ENCODE peak calls at places on chromosomes 11 and 22, in nine cellular contexts. P is naive thymus-derived CD4-positive, alpha-beta T cell; F is lower lobe of right lung; I is RWPE2; K is Peyer's patch; Y is IMR-90; J is heart right ventricle; W is adrenal gland; S is stomach. B is an unnamed sample. For H3K4me1, the result is how much of the 10 kb centered on the place peaks cover.

GRCh38 chr11:46210133-46210636 is 67.3 kb upstream of the CREB3L1 start:
- DNase-seq in P (no peak), F (no peak), I (no peak), K (no peak), Y (peak), J (no peak), W (peak), S (no peak), B (no peak)

GRCh38 chr11:46906596-46906995 is 11.8 kb downstream of the LRP4 start:
- DNase-seq in P (no peak), F (no peak), I (no peak), K (no peak), Y (peak), J (no peak), W (no peak), S (peak), B (no peak)

GRCh38 chr11:69817265-69818236 is 1.7 kb downstream of the FGF3 start:
- DNase-seq in P (no peak), F (no peak), I (no peak), K (no peak), Y (no peak), J (no peak), W (no peak), S (no peak), B (no peak)

GRCh38 chr11:35558468-35558867 is 33.1 kb upstream of the PAMR1 start:
- DNase-seq in P (no peak), F (no peak), I (no peak), K (no peak), Y (peak), J (no peak), W (no peak), S (no peak), B (no peak)

GRCh38 chr11:34502949-34503348 is 10.6 kb downstream of the ELF5 start:
- DNase-seq in P (no peak), F (no peak), I (no peak), K (no peak), Y (peak), J (no peak), W (no peak), S (no peak), B (no peak)

GRCh38 chr22:43892183-43892894 is 526 bp upstream of the PNPLA5 start:
- DNase-seq in P (no peak), F (no peak), I (no peak), K (no peak), Y (no peak), J (no peak), W (no peak), S (no peak), B (no peak)

GRCh38 chr22:46376908-46377565 is 41.5 kb downstream of the TRMU start:
- DNase-seq in P (no peak), F (no peak), I (no peak), K (no peak), Y (no peak), J (peak), W (no peak), S (no peak), B (no peak)

GRCh38 chr11:63839508-63840355 is 822 bp downstream of the MARK2 start:
- DNase-seq in P (no peak), F (peak), I (no peak), K (peak), Y (no peak), J (peak), W (peak), S (peak), B (no peak)

GRCh38 chr11:20112291-20113146 is 47.8 kb downstream of the DBX1 start:
- DNase-seq in P (no peak), F (no peak), I (peak), K (peak), Y (peak), J (peak), W (peak), S (peak), B (peak)

DNA sequence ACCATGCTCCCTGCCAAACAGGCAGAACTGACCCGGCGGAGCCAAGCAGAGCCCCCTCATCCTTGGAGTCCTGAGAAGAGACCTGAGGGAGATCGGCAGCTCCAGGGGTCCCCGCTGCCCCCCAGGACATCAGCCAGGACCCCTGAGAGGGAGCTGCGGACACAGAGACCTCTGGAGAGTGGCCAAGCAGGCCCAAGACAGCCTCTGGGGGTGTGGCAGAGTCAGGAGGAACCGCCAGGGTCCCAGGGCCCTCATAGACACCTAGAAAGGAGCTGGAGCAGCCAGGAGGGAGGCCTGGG is 37.5 kb downstream of the TRIOBP start:
- DNase-seq in P (no peak), F (no peak), I (no peak), K (no peak), Y (no peak), J (no peak), W (no peak), S (no peak), B (no peak)
- H3K4me3 ChIP-seq in P (no peak), F (no peak), I (no peak), K (no peak), Y (no peak), J (no peak), W (no peak), S (no peak), B (no peak)

DNA sequence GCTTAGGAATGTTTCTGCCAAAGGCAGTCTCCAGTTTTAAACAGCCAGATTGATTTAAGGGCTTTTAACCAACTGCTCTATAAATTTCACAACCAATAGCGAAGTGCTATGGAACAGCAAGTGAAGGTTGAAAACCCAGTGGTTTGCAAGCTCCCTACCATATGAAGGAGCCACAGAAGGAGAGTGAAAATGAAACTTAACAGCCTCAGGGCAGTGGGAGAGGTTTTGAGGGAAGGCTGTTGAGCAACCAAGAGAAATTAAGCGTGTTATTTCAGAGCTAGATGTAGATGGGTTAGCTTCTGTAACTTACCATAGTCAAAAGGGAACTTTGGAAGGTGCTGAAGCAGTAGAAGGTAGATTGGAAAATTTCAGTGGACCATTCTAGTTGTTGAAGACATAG is 295.7 kb upstream of the ANO5 start:
- DNase-seq in P (no peak), F (no peak), I (no peak), K (no peak), Y (no peak), J (no peak), W (no peak), S (no peak), B (no peak)
- H3K27ac ChIP-seq in P (no peak), F (no peak), I (no peak), K (no peak), Y (no peak), J (no peak), W (no peak), S (no peak), B (no peak)

DNA sequence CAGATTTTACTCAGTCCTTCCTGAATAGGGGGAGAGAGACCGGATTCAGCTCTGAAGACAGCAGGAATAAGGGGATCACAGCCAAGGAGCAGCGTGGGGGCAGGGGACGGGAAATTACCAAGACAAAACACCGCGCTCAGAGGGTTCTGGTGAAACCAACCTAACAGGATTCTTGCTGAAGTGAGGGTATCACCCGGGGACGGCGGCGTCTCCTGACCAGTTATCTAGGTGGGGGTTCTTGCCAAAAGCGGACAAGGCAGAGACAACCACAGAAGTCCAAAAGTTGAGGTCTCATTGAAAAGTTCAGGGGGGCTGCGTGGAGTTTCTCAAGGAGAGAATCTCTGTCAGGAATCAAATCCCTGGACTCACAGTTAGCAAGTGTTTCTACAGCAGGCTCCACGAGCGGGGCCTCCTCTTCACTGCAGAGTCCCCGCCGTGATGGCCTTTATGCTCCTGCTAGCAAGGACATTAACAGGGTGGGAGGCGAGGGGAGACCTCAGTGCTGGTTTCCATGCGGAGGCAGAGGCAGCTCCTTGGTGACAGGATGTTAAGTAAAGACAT is 291.0 kb downstream of the BRD1 start:
- DNase-seq in P (no peak), F (no peak), I (no peak), K (no peak), Y (no peak), J (no peak), W (no peak), S (no peak), B (no peak)
- H3K4me1 ChIP-seq in P (under half), F (under half), I (under half), K (under half), Y (under half), J (under half), W (under half), S (under half), B (under half)

DNA sequence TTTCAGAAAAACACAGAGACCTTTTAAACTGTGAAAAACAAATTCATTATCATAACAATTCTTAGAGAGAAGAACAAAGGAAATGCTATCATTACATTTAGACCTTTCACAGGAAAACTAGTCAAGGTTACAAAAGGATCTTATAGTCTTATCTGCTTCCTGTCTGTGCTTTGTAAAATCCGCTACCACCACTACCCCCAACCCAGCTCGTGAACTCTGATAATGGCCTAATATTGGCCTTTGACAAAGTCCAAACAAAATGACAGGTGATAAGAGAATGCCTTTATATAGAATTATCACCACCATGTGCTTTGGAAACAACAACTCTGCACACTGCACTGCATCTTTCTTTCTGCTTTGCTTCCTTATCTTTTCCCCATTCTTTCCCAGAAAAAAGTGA is 272.5 kb downstream of the SBF2 start:
- DNase-seq in P (no peak), F (no peak), I (no peak), K (no peak), Y (no peak), J (no peak), W (no peak), S (no peak), B (no peak)
- H3K4me3 ChIP-seq in P (no peak), F (no peak), I (no peak), K (no peak), Y (no peak), J (no peak), W (no peak), S (no peak), B (no peak)

GRCh38 chr22:27576815-27577564 is 224.6 kb downstream of the MN1 start:
- DNase-seq in P (no peak), F (no peak), I (no peak), K (no peak), Y (peak), J (peak), W (no peak), S (no peak), B (no peak)
- H3K27ac ChIP-seq in P (no peak), F (peak), I (no peak), K (peak), Y (no peak), J (peak), W (no peak), S (no peak), B (no peak)

DNA sequence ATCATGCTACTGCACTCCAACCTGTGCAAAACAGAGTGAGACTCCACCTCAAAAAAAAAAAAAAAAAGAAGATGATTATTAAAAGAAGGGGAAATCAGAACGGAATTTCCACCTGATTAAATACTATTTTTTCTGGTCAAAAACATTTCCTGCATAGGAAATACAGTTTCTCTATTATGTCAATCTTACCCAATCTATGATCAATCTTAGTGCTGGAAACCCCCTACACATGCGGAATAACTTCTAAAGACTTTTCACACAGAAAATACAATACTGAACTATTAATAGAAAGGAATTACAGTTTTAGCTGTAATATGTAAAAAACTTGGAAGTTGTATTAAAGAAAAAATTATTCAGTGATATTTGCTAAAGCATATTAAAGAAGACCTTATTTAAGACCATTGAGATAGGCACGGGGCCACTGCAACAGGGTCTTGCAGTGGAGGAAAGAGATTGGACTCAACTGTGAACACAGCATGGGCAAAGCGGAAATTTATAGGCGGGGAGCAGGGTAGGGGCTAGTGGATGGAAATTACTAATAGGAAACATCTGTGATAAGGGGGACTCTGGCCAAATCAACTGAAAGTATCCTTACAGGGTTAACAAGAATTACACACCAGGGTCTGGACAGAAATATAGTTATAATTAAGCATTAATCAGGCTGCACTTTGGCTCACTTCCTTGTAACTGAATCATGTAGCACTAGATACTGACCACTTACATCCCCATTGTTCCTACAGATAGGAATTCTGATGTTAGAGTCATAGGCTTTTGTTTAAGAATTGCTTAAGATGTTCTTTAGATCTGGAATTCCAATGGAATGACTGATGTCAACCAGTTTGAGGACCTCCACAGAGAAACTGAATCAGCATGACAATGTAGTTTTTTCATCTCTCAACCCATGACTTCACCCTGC is 411.5 kb upstream of the DDI1 start:
- DNase-seq in P (no peak), F (no peak), I (no peak), K (no peak), Y (peak), J (no peak), W (no peak), S (no peak), B (no peak)
- H3K4me1 ChIP-seq in P (under half), F (under half), I (under half), K (under half), Y (under half), J (under half), W (under half), S (under half), B (under half)

GRCh38 chr11:128738942-128739341 is 45.1 kb downstream of the FLI1 start:
- DNase-seq in P (no peak), F (no peak), I (no peak), K (no peak), Y (no peak), J (no peak), W (no peak), S (no peak), B (no peak)
- H3K4me3 ChIP-seq in P (peak), F (no peak), I (no peak), K (no peak), Y (no peak), J (no peak), W (no peak), S (no peak), B (no peak)

DNA sequence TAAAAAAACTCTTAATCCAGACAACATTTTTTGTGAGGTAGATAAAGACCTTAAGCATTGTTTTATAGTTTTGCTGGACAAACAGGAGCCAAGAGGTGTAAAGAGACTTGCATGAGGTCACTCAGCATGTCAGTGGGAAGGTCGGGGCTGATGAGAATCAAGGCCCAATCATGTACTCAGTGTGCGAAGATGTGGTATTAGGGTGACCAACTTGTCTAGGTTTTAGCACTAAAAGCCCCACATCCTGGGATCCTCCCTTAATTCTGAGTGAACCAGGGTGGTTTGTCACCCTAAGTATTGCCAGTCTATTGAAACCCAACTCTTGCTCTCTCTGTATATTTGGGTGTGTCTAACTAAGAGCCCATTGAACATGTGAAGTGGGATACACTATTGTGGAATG is 19.5 kb upstream of the SORL1-AS1 start:
- DNase-seq in P (no peak), F (no peak), I (no peak), K (no peak), Y (no peak), J (no peak), W (no peak), S (no peak), B (no peak)
- H3K27ac ChIP-seq in P (no peak), F (no peak), I (no peak), K (no peak), Y (no peak), J (no peak), W (no peak), S (no peak), B (no peak)

DNA sequence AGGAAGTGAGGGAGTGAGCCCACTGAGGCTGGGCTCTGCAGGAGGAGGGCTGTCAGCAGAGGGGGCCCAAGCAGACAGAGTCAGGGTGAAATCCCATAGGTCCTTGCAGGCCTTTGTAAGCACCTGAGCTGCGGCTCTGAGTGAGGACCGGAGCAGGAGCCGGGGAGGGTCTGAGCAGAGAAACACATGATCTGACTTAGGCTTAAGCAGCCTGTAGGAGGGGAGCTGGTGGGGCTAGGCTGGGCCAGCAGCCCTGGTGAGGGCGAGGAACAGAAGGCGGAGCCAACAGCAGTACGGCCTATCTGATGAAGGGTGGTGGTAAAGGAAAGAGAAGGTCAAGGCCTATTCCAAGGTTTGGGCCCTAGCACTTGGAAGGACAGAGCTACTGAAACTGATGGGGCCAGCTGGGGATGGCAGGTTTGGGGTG is 26.9 kb upstream of the CBX7 start:
- DNase-seq in P (no peak), F (no peak), I (no peak), K (no peak), Y (no peak), J (no peak), W (no peak), S (no peak), B (no peak)
- H3K4me1 ChIP-seq in P (under half), F (half or more), I (under half), K (under half), Y (under half), J (under half), W (under half), S (under half), B (under half)

DNA sequence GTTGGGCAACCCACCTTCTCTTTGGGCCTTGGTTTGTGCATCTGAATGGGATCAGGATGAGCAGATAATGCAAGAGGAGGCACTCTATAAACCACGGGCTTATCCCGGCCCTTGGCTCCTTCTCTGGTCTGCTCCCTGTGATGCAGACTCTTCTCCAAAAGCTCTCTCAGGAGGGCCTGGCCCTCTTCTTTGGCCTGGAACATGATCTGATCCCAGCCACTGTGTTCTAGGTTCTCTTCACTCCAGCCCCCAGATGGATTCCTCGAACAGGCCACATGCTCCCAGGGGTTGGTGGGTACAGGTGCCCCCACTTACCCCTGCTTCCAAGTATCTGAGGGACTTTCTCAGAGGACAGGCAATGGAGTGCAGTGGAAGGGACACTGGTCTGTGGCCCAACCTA is 8.7 kb upstream of the UCP3 start:
- DNase-seq in P (no peak), F (no peak), I (no peak), K (no peak), Y (no peak), J (no peak), W (no peak), S (no peak), B (no peak)
- H3K4me3 ChIP-seq in P (no peak), F (no peak), I (no peak), K (no peak), Y (no peak), J (no peak), W (no peak), S (no peak), B (no peak)

B was measured in thoracic aorta.